ENCODE peak calls at places on chromosome 21, in nine cellular contexts. One of them, this sample, is unnamed.

GRCh38 chr21:38247738-38248509 is 8.9 kb upstream of the KCNJ15 start:
- DNase-seq in heart right ventricle: no peak
- DNase-seq in astrocyte of the cerebellum: no peak
- DNase-seq in stimulated activated CD4-positive, alpha-beta T cell treated with anti-CD3 and anti-CD28 coated beads, Interleukin-1b, Interleukin-23, amount 100 ng/mL, for 1 hour: no peak
- DNase-seq in A172: no peak
- DNase-seq in stromal cell of bone marrow: no peak
- DNase-seq in central memory CD8-positive, alpha-beta T cell: no peak
- DNase-seq in activated CD4-positive, CD25-positive, alpha-beta regulatory T cell: no peak
- DNase-seq in uterus: no peak
- DNase-seq in this sample: no peak

GRCh38 chr21:32389337-32390015 is 3.3 kb downstream of the URB1 start:
- DNase-seq in heart right ventricle: no peak
- DNase-seq in astrocyte of the cerebellum: no peak
- DNase-seq in stimulated activated CD4-positive, alpha-beta T cell treated with anti-CD3 and anti-CD28 coated beads, Interleukin-1b, Interleukin-23, amount 100 ng/mL, for 1 hour: no peak
- DNase-seq in A172: no peak
- DNase-seq in stromal cell of bone marrow: peak
- DNase-seq in central memory CD8-positive, alpha-beta T cell: no peak
- DNase-seq in activated CD4-positive, CD25-positive, alpha-beta regulatory T cell: no peak
- DNase-seq in uterus: no peak
- DNase-seq in this sample: no peak

GRCh38 chr21:38712076-38712475 is 93.7 kb upstream of the ETS2 start:
- DNase-seq in heart right ventricle: no peak
- DNase-seq in astrocyte of the cerebellum: peak
- DNase-seq in stimulated activated CD4-positive, alpha-beta T cell treated with anti-CD3 and anti-CD28 coated beads, Interleukin-1b, Interleukin-23, amount 100 ng/mL, for 1 hour: no peak
- DNase-seq in A172: peak
- DNase-seq in stromal cell of bone marrow: peak
- DNase-seq in central memory CD8-positive, alpha-beta T cell: no peak
- DNase-seq in activated CD4-positive, CD25-positive, alpha-beta regulatory T cell: no peak
- DNase-seq in uterus: peak
- DNase-seq in this sample: peak

GRCh38 chr21:35390013-35390776 is 341.1 kb upstream of the RUNX1 start:
- DNase-seq in heart right ventricle: no peak
- DNase-seq in astrocyte of the cerebellum: no peak
- DNase-seq in stimulated activated CD4-positive, alpha-beta T cell treated with anti-CD3 and anti-CD28 coated beads, Interleukin-1b, Interleukin-23, amount 100 ng/mL, for 1 hour: no peak
- DNase-seq in A172: no peak
- DNase-seq in stromal cell of bone marrow: no peak
- DNase-seq in central memory CD8-positive, alpha-beta T cell: no peak
- DNase-seq in activated CD4-positive, CD25-positive, alpha-beta regulatory T cell: no peak
- DNase-seq in uterus: no peak
- DNase-seq in this sample: peak

GRCh38 chr21:16891821-16892220 is 621.0 kb upstream of the CXADR start:
- DNase-seq in heart right ventricle: no peak
- DNase-seq in astrocyte of the cerebellum: peak
- DNase-seq in stimulated activated CD4-positive, alpha-beta T cell treated with anti-CD3 and anti-CD28 coated beads, Interleukin-1b, Interleukin-23, amount 100 ng/mL, for 1 hour: no peak
- DNase-seq in A172: no peak
- DNase-seq in stromal cell of bone marrow: peak
- DNase-seq in central memory CD8-positive, alpha-beta T cell: no peak
- DNase-seq in activated CD4-positive, CD25-positive, alpha-beta regulatory T cell: no peak
- DNase-seq in uterus: no peak
- DNase-seq in this sample: no peak

GRCh38 chr21:41207401-41208388 is 39.7 kb downstream of the BACE2 start:
- DNase-seq in heart right ventricle: peak
- DNase-seq in astrocyte of the cerebellum: peak
- DNase-seq in stimulated activated CD4-positive, alpha-beta T cell treated with anti-CD3 and anti-CD28 coated beads, Interleukin-1b, Interleukin-23, amount 100 ng/mL, for 1 hour: no peak
- DNase-seq in A172: peak
- DNase-seq in stromal cell of bone marrow: peak
- DNase-seq in central memory CD8-positive, alpha-beta T cell: no peak
- DNase-seq in activated CD4-positive, CD25-positive, alpha-beta regulatory T cell: no peak
- DNase-seq in uterus: peak
- DNase-seq in this sample: peak

GRCh38 chr21:42219606-42220137 is 732 bp downstream of the ABCG1 start:
- DNase-seq in heart right ventricle: peak
- DNase-seq in astrocyte of the cerebellum: no peak
- DNase-seq in stimulated activated CD4-positive, alpha-beta T cell treated with anti-CD3 and anti-CD28 coated beads, Interleukin-1b, Interleukin-23, amount 100 ng/mL, for 1 hour: no peak
- DNase-seq in A172: no peak
- DNase-seq in stromal cell of bone marrow: no peak
- DNase-seq in central memory CD8-positive, alpha-beta T cell: no peak
- DNase-seq in activated CD4-positive, CD25-positive, alpha-beta regulatory T cell: no peak
- DNase-seq in uterus: no peak
- DNase-seq in this sample: no peak

GRCh38 chr21:29585462-29585861 is 286.7 kb downstream of the BACH1 start:
- DNase-seq in heart right ventricle: no peak
- DNase-seq in astrocyte of the cerebellum: no peak
- DNase-seq in stimulated activated CD4-positive, alpha-beta T cell treated with anti-CD3 and anti-CD28 coated beads, Interleukin-1b, Interleukin-23, amount 100 ng/mL, for 1 hour: no peak
- DNase-seq in A172: no peak
- DNase-seq in stromal cell of bone marrow: no peak
- DNase-seq in central memory CD8-positive, alpha-beta T cell: no peak
- DNase-seq in activated CD4-positive, CD25-positive, alpha-beta regulatory T cell: no peak
- DNase-seq in uterus: no peak
- DNase-seq in this sample: no peak

GRCh38 chr21:42781150-42781980 is 98.0 kb downstream of the WDR4 start:
- DNase-seq in heart right ventricle: no peak
- DNase-seq in astrocyte of the cerebellum: no peak
- DNase-seq in stimulated activated CD4-positive, alpha-beta T cell treated with anti-CD3 and anti-CD28 coated beads, Interleukin-1b, Interleukin-23, amount 100 ng/mL, for 1 hour: no peak
- DNase-seq in A172: no peak
- DNase-seq in stromal cell of bone marrow: no peak
- DNase-seq in central memory CD8-positive, alpha-beta T cell: no peak
- DNase-seq in activated CD4-positive, CD25-positive, alpha-beta regulatory T cell: no peak
- DNase-seq in uterus: peak
- DNase-seq in this sample: peak

GRCh38 chr21:42554251-42554937 is 40.7 kb downstream of the SLC37A1 start:
- DNase-seq in heart right ventricle: no peak
- DNase-seq in astrocyte of the cerebellum: no peak
- DNase-seq in stimulated activated CD4-positive, alpha-beta T cell treated with anti-CD3 and anti-CD28 coated beads, Interleukin-1b, Interleukin-23, amount 100 ng/mL, for 1 hour: no peak
- DNase-seq in A172: no peak
- DNase-seq in stromal cell of bone marrow: no peak
- DNase-seq in central memory CD8-positive, alpha-beta T cell: no peak
- DNase-seq in activated CD4-positive, CD25-positive, alpha-beta regulatory T cell: no peak
- DNase-seq in uterus: peak
- DNase-seq in this sample: no peak

GRCh38 chr21:43976661-43977060 is 35.4 kb upstream of the TRAPPC10 start:
- DNase-seq in heart right ventricle: no peak
- DNase-seq in astrocyte of the cerebellum: no peak
- DNase-seq in stimulated activated CD4-positive, alpha-beta T cell treated with anti-CD3 and anti-CD28 coated beads, Interleukin-1b, Interleukin-23, amount 100 ng/mL, for 1 hour: no peak
- DNase-seq in A172: no peak
- DNase-seq in stromal cell of bone marrow: no peak
- DNase-seq in central memory CD8-positive, alpha-beta T cell: no peak
- DNase-seq in activated CD4-positive, CD25-positive, alpha-beta regulatory T cell: no peak
- DNase-seq in uterus: no peak
- DNase-seq in this sample: no peak

GRCh38 chr21:34596561-34597271 is 18.2 kb downstream of the RCAN1 start:
- DNase-seq in heart right ventricle: no peak
- DNase-seq in astrocyte of the cerebellum: no peak
- DNase-seq in stimulated activated CD4-positive, alpha-beta T cell treated with anti-CD3 and anti-CD28 coated beads, Interleukin-1b, Interleukin-23, amount 100 ng/mL, for 1 hour: no peak
- DNase-seq in A172: no peak
- DNase-seq in stromal cell of bone marrow: no peak
- DNase-seq in central memory CD8-positive, alpha-beta T cell: no peak
- DNase-seq in activated CD4-positive, CD25-positive, alpha-beta regulatory T cell: no peak
- DNase-seq in uterus: no peak
- DNase-seq in this sample: no peak

GRCh38 chr21:39047046-39047445 is 136.2 kb downstream of the PSMG1 start:
- DNase-seq in heart right ventricle: no peak
- DNase-seq in astrocyte of the cerebellum: no peak
- DNase-seq in stimulated activated CD4-positive, alpha-beta T cell treated with anti-CD3 and anti-CD28 coated beads, Interleukin-1b, Interleukin-23, amount 100 ng/mL, for 1 hour: no peak
- DNase-seq in A172: no peak
- DNase-seq in stromal cell of bone marrow: no peak
- DNase-seq in central memory CD8-positive, alpha-beta T cell: no peak
- DNase-seq in activated CD4-positive, CD25-positive, alpha-beta regulatory T cell: no peak
- DNase-seq in uterus: no peak
- DNase-seq in this sample: no peak

GRCh38 chr21:18249542-18250152 is 5.0 kb downstream of the CHODL start:
- DNase-seq in heart right ventricle: no peak
- DNase-seq in astrocyte of the cerebellum: no peak
- DNase-seq in stimulated activated CD4-positive, alpha-beta T cell treated with anti-CD3 and anti-CD28 coated beads, Interleukin-1b, Interleukin-23, amount 100 ng/mL, for 1 hour: no peak
- DNase-seq in A172: no peak
- DNase-seq in stromal cell of bone marrow: no peak
- DNase-seq in central memory CD8-positive, alpha-beta T cell: no peak
- DNase-seq in activated CD4-positive, CD25-positive, alpha-beta regulatory T cell: no peak
- DNase-seq in uterus: no peak
- DNase-seq in this sample: no peak

GRCh38 chr21:44596068-44596725 is 3.9 kb upstream of the KRTAP10-6 start:
- DNase-seq in heart right ventricle: no peak
- DNase-seq in astrocyte of the cerebellum: no peak
- DNase-seq in stimulated activated CD4-positive, alpha-beta T cell treated with anti-CD3 and anti-CD28 coated beads, Interleukin-1b, Interleukin-23, amount 100 ng/mL, for 1 hour: no peak
- DNase-seq in A172: peak
- DNase-seq in stromal cell of bone marrow: no peak
- DNase-seq in central memory CD8-positive, alpha-beta T cell: no peak
- DNase-seq in activated CD4-positive, CD25-positive, alpha-beta regulatory T cell: no peak
- DNase-seq in uterus: no peak
- DNase-seq in this sample: no peak

GRCh38 chr21:31988492-31989285 is 115.9 kb downstream of the HUNK start:
- DNase-seq in heart right ventricle: no peak
- DNase-seq in astrocyte of the cerebellum: no peak
- DNase-seq in stimulated activated CD4-positive, alpha-beta T cell treated with anti-CD3 and anti-CD28 coated beads, Interleukin-1b, Interleukin-23, amount 100 ng/mL, for 1 hour: no peak
- DNase-seq in A172: no peak
- DNase-seq in stromal cell of bone marrow: peak
- DNase-seq in central memory CD8-positive, alpha-beta T cell: no peak
- DNase-seq in activated CD4-positive, CD25-positive, alpha-beta regulatory T cell: no peak
- DNase-seq in uterus: no peak
- DNase-seq in this sample: no peak

GRCh38 chr21:42448683-42449082 is 45.0 kb downstream of the UBASH3A start:
- DNase-seq in heart right ventricle: no peak
- DNase-seq in astrocyte of the cerebellum: no peak
- DNase-seq in stimulated activated CD4-positive, alpha-beta T cell treated with anti-CD3 and anti-CD28 coated beads, Interleukin-1b, Interleukin-23, amount 100 ng/mL, for 1 hour: no peak
- DNase-seq in A172: no peak
- DNase-seq in stromal cell of bone marrow: no peak
- DNase-seq in central memory CD8-positive, alpha-beta T cell: no peak
- DNase-seq in activated CD4-positive, CD25-positive, alpha-beta regulatory T cell: no peak
- DNase-seq in uterus: no peak
- DNase-seq in this sample: no peak

GRCh38 chr21:14523234-14523633 is 22.9 kb downstream of the SAMSN1 start:
- DNase-seq in heart right ventricle: no peak
- DNase-seq in astrocyte of the cerebellum: no peak
- DNase-seq in stimulated activated CD4-positive, alpha-beta T cell treated with anti-CD3 and anti-CD28 coated beads, Interleukin-1b, Interleukin-23, amount 100 ng/mL, for 1 hour: no peak
- DNase-seq in A172: no peak
- DNase-seq in stromal cell of bone marrow: no peak
- DNase-seq in central memory CD8-positive, alpha-beta T cell: peak
- DNase-seq in activated CD4-positive, CD25-positive, alpha-beta regulatory T cell: no peak
- DNase-seq in uterus: no peak
- DNase-seq in this sample: no peak

GRCh38 chr21:40759061-40759460 is 87.9 kb downstream of the DSCAM start:
- DNase-seq in heart right ventricle: no peak
- DNase-seq in astrocyte of the cerebellum: no peak
- DNase-seq in stimulated activated CD4-positive, alpha-beta T cell treated with anti-CD3 and anti-CD28 coated beads, Interleukin-1b, Interleukin-23, amount 100 ng/mL, for 1 hour: no peak
- DNase-seq in A172: no peak
- DNase-seq in stromal cell of bone marrow: no peak
- DNase-seq in central memory CD8-positive, alpha-beta T cell: no peak
- DNase-seq in activated CD4-positive, CD25-positive, alpha-beta regulatory T cell: no peak
- DNase-seq in uterus: no peak
- DNase-seq in this sample: no peak

GRCh38 chr21:14543983-14544382 is 2.1 kb downstream of the SAMSN1 start:
- DNase-seq in heart right ventricle: no peak
- DNase-seq in astrocyte of the cerebellum: no peak
- DNase-seq in stimulated activated CD4-positive, alpha-beta T cell treated with anti-CD3 and anti-CD28 coated beads, Interleukin-1b, Interleukin-23, amount 100 ng/mL, for 1 hour: no peak
- DNase-seq in A172: no peak
- DNase-seq in stromal cell of bone marrow: no peak
- DNase-seq in central memory CD8-positive, alpha-beta T cell: no peak
- DNase-seq in activated CD4-positive, CD25-positive, alpha-beta regulatory T cell: no peak
- DNase-seq in uterus: no peak
- DNase-seq in this sample: no peak

GRCh38 chr21:36381841-36382589 is 3.2 kb upstream of the CHAF1B start:
- DNase-seq in heart right ventricle: no peak
- DNase-seq in astrocyte of the cerebellum: no peak
- DNase-seq in stimulated activated CD4-positive, alpha-beta T cell treated with anti-CD3 and anti-CD28 coated beads, Interleukin-1b, Interleukin-23, amount 100 ng/mL, for 1 hour: no peak
- DNase-seq in A172: no peak
- DNase-seq in stromal cell of bone marrow: no peak
- DNase-seq in central memory CD8-positive, alpha-beta T cell: no peak
- DNase-seq in activated CD4-positive, CD25-positive, alpha-beta regulatory T cell: no peak
- DNase-seq in uterus: no peak
- DNase-seq in this sample: no peak

GRCh38 chr21:33318087-33318486 is 6.7 kb upstream of the IFNAR1 start:
- DNase-seq in heart right ventricle: no peak
- DNase-seq in astrocyte of the cerebellum: no peak
- DNase-seq in stimulated activated CD4-positive, alpha-beta T cell treated with anti-CD3 and anti-CD28 coated beads, Interleukin-1b, Interleukin-23, amount 100 ng/mL, for 1 hour: no peak
- DNase-seq in A172: no peak
- DNase-seq in stromal cell of bone marrow: no peak
- DNase-seq in central memory CD8-positive, alpha-beta T cell: no peak
- DNase-seq in activated CD4-positive, CD25-positive, alpha-beta regulatory T cell: no peak
- DNase-seq in uterus: no peak
- DNase-seq in this sample: no peak